ENCODE peak calls at places on chromosome 13, in four cellular contexts. C is CD8-positive, alpha-beta T cell; G is lung; L is Caco-2. A is an unnamed sample.

GRCh38 chr13:31000889-31001288 is 68.4 kb downstream of the TEX26 start:
- DNase-seq in G (no peak), L (no peak), C (no peak), A (no peak)

GRCh38 chr13:33349996-33350826 is 64.7 kb upstream of the STARD13 start:
- DNase-seq in C (no peak), G (peak; percentile 48), L (peak; percentile 40), A (peak; percentile 43)

GRCh38 chr13:100394005-100394695 is 194.4 kb downstream of the GGACT start:
- DNase-seq in C (no peak), L (no peak), G (no peak), A (no peak)

GRCh38 chr13:41915096-41915495 is 45.8 kb downstream of the VWA8 start:
- DNase-seq in G (no peak), L (no peak), C (no peak), A (no peak)

GRCh38 chr13:73608731-73609485 is 525.3 kb downstream of the KLF12 start:
- DNase-seq in G (peak; percentile 37), L (no peak), C (no peak), A (no peak)

GRCh38 chr13:34156841-34157365 is 339.0 kb downstream of the RFC3 start:
- DNase-seq in C (no peak), G (peak; percentile 80), L (peak; percentile 80), A (peak; percentile 84)

GRCh38 chr13:107587681-107588080 is 627.7 kb downstream of the LIG4 start:
- DNase-seq in G (no peak), C (no peak), L (no peak), A (no peak)

GRCh38 chr13:46582190-46582589 is 29.2 kb downstream of the LRCH1 start:
- DNase-seq in L (no peak), G (no peak), C (no peak), A (no peak)

GRCh38 chr13:94214979-94215378 is 264.5 kb downstream of the DCT start:
- DNase-seq in G (no peak), L (no peak), C (no peak), A (no peak)

GRCh38 chr13:20475927-20476691 is 49.5 kb downstream of the CRYL1 start:
- DNase-seq in C (peak; percentile 69), G (no peak), L (no peak), A (no peak)

GRCh38 chr13:59691501-59692066 is 472.1 kb downstream of the DIAPH3 start:
- DNase-seq in C (no peak), G (no peak), L (no peak), A (no peak)

GRCh38 chr13:75635101-75635620 is 969 bp upstream of the LMO7 start:
- DNase-seq in G (no peak), C (peak; percentile 7), L (peak; percentile 54), A (no peak)

GRCh38 chr13:99760456-99760855 is 211.1 kb downstream of the ZIC5 start:
- DNase-seq in C (no peak), G (no peak), L (no peak), A (no peak)

GRCh38 chr13:89969996-89970709 is 1377.3 kb upstream of the MIR17HG start:
- DNase-seq in L (no peak), C (no peak), G (no peak), A (no peak)

GRCh38 chr13:20231839-20232555 is at the start of gene GJB6:
- DNase-seq in C (peak; percentile 39), G (no peak), L (no peak), A (peak; percentile 39)

GRCh38 chr13:61756031-61756430 is 340.4 kb upstream of the PCDH20 start:
- DNase-seq in C (no peak), L (no peak), G (no peak), A (no peak)

GRCh38 chr13:40231311-40231710 is 435.1 kb downstream of the FOXO1 start:
- DNase-seq in C (no peak), G (no peak), L (no peak), A (no peak)

GRCh38 chr13:40344270-40345148 is 321.9 kb downstream of the FOXO1 start:
- DNase-seq in L (no peak), C (no peak), G (no peak), A (no peak)

GRCh38 chr13:46712524-46712923 is 84.4 kb downstream of the ESD start:
- DNase-seq in L (no peak), G (no peak), C (no peak), A (no peak)

GRCh38 chr13:22061806-22062391 is 391.0 kb downstream of the FGF9 start:
- DNase-seq in L (no peak), C (peak; percentile 29), G (no peak), A (no peak)

GRCh38 chr13:111387945-111388600 is 67.6 kb downstream of the TEX29 start:
- DNase-seq in L (no peak), C (no peak), G (no peak), A (no peak)

GRCh38 chr13:113967206-113967720 is 6.6 kb downstream of the C13orf46 start:
- DNase-seq in G (no peak), C (no peak), L (no peak), A (no peak)

GRCh38 chr13:110379905-110380341 is 72.8 kb downstream of the COL4A2 start:
- DNase-seq in C (no peak), L (no peak), G (no peak), A (peak; percentile 1)

GRCh38 chr13:90414691-90415596 is 932.5 kb upstream of the MIR17HG start:
- DNase-seq in L (no peak), C (no peak), G (no peak), A (no peak)

GRCh38 chr13:113123226-113124150 is 889 bp downstream of the F10 start:
- DNase-seq in L (no peak), C (no peak), G (no peak), A (no peak)

GRCh38 chr13:112708560-112709240 is 18.9 kb downstream of the ATP11A start:
- DNase-seq in L (peak; percentile 32), G (no peak), C (no peak), A (no peak)

GRCh38 chr13:90640976-90641375 is 706.5 kb upstream of the MIR17HG start:
- DNase-seq in C (no peak), G (no peak), L (no peak), A (no peak)

A was measured in Calu3.